ENCODE peak calls at places on chromosomes 16 and 17, in five cellular contexts. One of them, this sample, is unnamed.

GRCh38 chr16:54930034-54930938 is at the start of gene IRX5:
- DNase-seq in fibroblast of mammary gland: peak; percentile 94
- DNase-seq in mammary epithelial cell: peak; percentile 97
- DNase-seq in uterus: peak; percentile 79
- DNase-seq in tibial artery: peak; percentile 86
- DNase-seq in this sample: peak; percentile 97

GRCh38 chr16:52547001-52547833 is at the start of gene TOX3:
- DNase-seq in fibroblast of mammary gland: no peak
- DNase-seq in mammary epithelial cell: no peak
- DNase-seq in uterus: no peak
- DNase-seq in tibial artery: no peak
- DNase-seq in this sample: no peak

GRCh38 chr17:63477471-63478440 is 895 bp downstream of the ACE start:
- DNase-seq in fibroblast of mammary gland: no peak
- DNase-seq in mammary epithelial cell: no peak
- DNase-seq in uterus: no peak
- DNase-seq in tibial artery: no peak
- DNase-seq in this sample: no peak

GRCh38 chr16:71610447-71610846 is 15.5 kb upstream of the MARVELD3 start:
- DNase-seq in fibroblast of mammary gland: no peak
- DNase-seq in mammary epithelial cell: no peak
- DNase-seq in uterus: no peak
- DNase-seq in tibial artery: no peak
- DNase-seq in this sample: no peak

GRCh38 chr17:28991779-28992178 is 14.1 kb downstream of the SEZ6 start:
- DNase-seq in fibroblast of mammary gland: no peak
- DNase-seq in mammary epithelial cell: no peak
- DNase-seq in uterus: no peak
- DNase-seq in tibial artery: no peak
- DNase-seq in this sample: no peak

GRCh38 chr16:8676737-8677375 is 2.4 kb downstream of the ABAT start:
- DNase-seq in fibroblast of mammary gland: no peak
- DNase-seq in mammary epithelial cell: no peak
- DNase-seq in uterus: no peak
- DNase-seq in tibial artery: no peak
- DNase-seq in this sample: no peak

GRCh38 chr16:17412221-17412620 is 58.5 kb downstream of the XYLT1 start:
- DNase-seq in fibroblast of mammary gland: no peak
- DNase-seq in mammary epithelial cell: no peak
- DNase-seq in uterus: no peak
- DNase-seq in tibial artery: no peak
- DNase-seq in this sample: no peak

GRCh38 chr16:84116720-84117481 is at the start of gene MBTPS1:
- DNase-seq in fibroblast of mammary gland: peak; percentile 96
- DNase-seq in mammary epithelial cell: peak; percentile 98
- DNase-seq in uterus: peak; percentile 99
- DNase-seq in tibial artery: peak; percentile 96
- DNase-seq in this sample: peak; percentile 98

GRCh38 chr16:85929259-85929704 is 30.3 kb downstream of the IRF8 start:
- DNase-seq in fibroblast of mammary gland: no peak
- DNase-seq in mammary epithelial cell: no peak
- DNase-seq in uterus: no peak
- DNase-seq in tibial artery: no peak
- DNase-seq in this sample: no peak

GRCh38 chr16:84307209-84307954 is 12.7 kb downstream of the WFDC1 start:
- DNase-seq in fibroblast of mammary gland: no peak
- DNase-seq in mammary epithelial cell: no peak
- DNase-seq in uterus: no peak
- DNase-seq in tibial artery: no peak
- DNase-seq in this sample: no peak

GRCh38 chr17:4232168-4232813 is 31.5 kb downstream of the ANKFY1 start:
- DNase-seq in fibroblast of mammary gland: peak; percentile 79
- DNase-seq in mammary epithelial cell: peak; percentile 74
- DNase-seq in uterus: no peak
- DNase-seq in tibial artery: no peak
- DNase-seq in this sample: peak; percentile 47

GRCh38 chr17:58204796-58205195 is 12.3 kb downstream of the EPX start:
- DNase-seq in fibroblast of mammary gland: peak; percentile 33
- DNase-seq in mammary epithelial cell: no peak
- DNase-seq in uterus: no peak
- DNase-seq in tibial artery: no peak
- DNase-seq in this sample: no peak

GRCh38 chr16:28001642-28002041 is 61.9 kb downstream of the GSG1L start:
- DNase-seq in fibroblast of mammary gland: no peak
- DNase-seq in mammary epithelial cell: no peak
- DNase-seq in uterus: no peak
- DNase-seq in tibial artery: no peak
- DNase-seq in this sample: no peak

GRCh38 chr17:57552114-57552601 is 192.9 kb downstream of the CCDC182 start:
- DNase-seq in fibroblast of mammary gland: peak; percentile 22
- DNase-seq in mammary epithelial cell: no peak
- DNase-seq in uterus: peak; percentile 40
- DNase-seq in tibial artery: no peak
- DNase-seq in this sample: no peak

GRCh38 chr17:77875051-77875780 is 83.3 kb upstream of the TNRC6C start:
- DNase-seq in fibroblast of mammary gland: no peak
- DNase-seq in mammary epithelial cell: peak; percentile 6
- DNase-seq in uterus: no peak
- DNase-seq in tibial artery: no peak
- DNase-seq in this sample: no peak

GRCh38 chr16:87780385-87780989 is 14.7 kb upstream of the KLHDC4 start:
- DNase-seq in fibroblast of mammary gland: peak; percentile 40
- DNase-seq in mammary epithelial cell: peak; percentile 68
- DNase-seq in uterus: no peak
- DNase-seq in tibial artery: peak; percentile 39
- DNase-seq in this sample: peak; percentile 79

GRCh38 chr17:61593404-61593803 is 2.4 kb upstream of the NACA2 start:
- DNase-seq in fibroblast of mammary gland: peak; percentile 42
- DNase-seq in mammary epithelial cell: no peak
- DNase-seq in uterus: no peak
- DNase-seq in tibial artery: no peak
- DNase-seq in this sample: no peak

GRCh38 chr16:84156342-84156784 is 11.3 kb downstream of the DNAAF1 start:
- DNase-seq in fibroblast of mammary gland: peak; percentile 20
- DNase-seq in mammary epithelial cell: peak; percentile 19
- DNase-seq in uterus: no peak
- DNase-seq in tibial artery: no peak
- DNase-seq in this sample: no peak

GRCh38 chr16:57372372-57373116 is at the start of gene CX3CL1:
- DNase-seq in fibroblast of mammary gland: peak; percentile 29
- DNase-seq in mammary epithelial cell: peak; percentile 62
- DNase-seq in uterus: peak; percentile 69
- DNase-seq in tibial artery: peak; percentile 85
- DNase-seq in this sample: no peak
- TF ChIP-seq CTCF in fibroblast of mammary gland: no peak
- TF ChIP-seq CTCF in mammary epithelial cell: peak; percentile 20
- TF ChIP-seq CTCF in uterus: no peak
- TF ChIP-seq CTCF in tibial artery: peak; percentile 30
- TF ChIP-seq CTCF in this sample: no peak

DNA sequence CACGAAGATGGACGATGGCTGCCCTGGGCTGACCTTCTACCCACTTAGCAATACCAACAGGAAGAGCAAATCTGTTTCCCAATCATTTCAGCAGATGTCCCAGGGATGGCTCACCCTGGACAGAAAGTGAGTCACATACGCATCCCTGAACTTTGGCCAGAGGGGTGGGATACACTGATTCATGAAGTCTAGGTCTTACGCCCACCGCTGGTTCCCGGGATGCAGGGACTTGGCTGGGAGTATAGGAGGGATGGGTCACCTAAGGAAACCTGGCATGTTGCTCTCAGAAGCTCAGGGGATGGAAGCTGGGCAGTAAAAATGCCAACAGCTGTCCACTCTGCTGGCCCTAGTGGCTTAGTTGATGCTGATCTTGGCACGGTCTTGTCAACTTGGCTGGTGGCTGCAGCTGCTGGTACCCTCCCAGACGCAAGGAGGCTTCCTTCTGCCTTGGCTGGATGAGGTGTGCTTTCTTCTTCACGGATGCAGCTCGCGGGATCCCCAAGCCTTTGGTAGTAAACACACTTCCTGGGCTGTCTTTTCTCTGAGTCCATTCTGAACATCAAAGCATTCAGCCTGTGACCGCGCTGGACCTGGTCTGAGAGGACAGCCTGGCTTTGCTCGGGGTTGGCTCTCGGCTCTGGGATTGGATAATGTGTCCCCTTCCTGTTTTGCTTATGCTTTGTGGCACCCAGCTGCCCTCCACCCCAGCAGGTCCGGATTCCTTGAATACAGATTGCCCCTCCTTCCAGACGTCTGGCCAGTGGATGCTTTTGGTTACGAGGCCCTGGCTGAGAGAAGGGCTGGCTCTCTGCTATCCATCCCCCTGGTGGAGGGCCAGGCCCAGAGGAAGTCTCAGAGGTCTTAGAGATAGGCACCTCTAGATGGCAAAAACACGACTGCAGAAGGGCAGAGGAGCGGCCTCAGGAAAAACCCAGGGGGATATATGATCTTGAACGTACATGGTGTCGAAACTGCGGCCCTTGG is 71.5 kb downstream of the RAP1GAP2 start:
- DNase-seq in fibroblast of mammary gland: peak; percentile 98
- DNase-seq in mammary epithelial cell: peak; percentile 29
- DNase-seq in uterus: no peak
- DNase-seq in tibial artery: no peak
- DNase-seq in this sample: peak; percentile 72
- TF ChIP-seq CTCF in fibroblast of mammary gland: peak; percentile 27
- TF ChIP-seq CTCF in mammary epithelial cell: no peak
- TF ChIP-seq CTCF in uterus: no peak
- TF ChIP-seq CTCF in tibial artery: no peak
- TF ChIP-seq CTCF in this sample: no peak

DNA sequence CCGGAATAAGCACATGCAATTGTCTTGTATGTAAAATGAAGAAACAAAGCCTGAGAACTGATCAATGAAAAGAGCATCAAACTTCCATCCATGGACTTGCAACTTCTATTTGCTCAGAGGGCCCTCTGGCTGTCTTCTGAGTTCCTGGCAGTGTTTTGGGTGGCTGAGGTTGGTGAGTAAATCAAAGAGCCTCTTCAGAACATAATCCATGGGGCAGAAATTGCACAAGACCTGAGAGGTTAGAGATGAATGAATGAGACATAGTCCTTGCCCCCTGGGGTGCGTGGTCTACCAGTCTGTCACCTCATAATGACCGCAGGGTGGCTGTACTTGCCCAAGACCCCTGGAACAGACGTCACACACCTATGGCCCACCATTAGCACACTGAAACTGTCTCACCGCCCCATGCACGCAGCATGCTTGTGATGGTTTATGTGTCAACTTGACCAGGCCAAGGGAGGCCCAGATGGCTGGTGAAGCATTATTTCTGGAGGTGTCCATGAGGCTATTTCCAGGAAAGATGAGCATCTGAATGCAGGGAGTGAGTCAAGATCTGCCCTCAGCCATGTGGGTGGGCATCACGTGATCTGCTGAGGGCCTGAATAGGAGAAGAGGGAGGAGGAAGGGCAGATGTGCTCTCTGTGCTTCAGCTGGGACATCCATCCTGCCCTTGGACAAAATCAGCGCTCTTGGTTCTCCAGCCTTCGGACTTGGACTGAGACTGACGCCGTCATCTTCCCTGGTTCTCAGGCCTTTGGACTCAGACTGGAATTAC is 8.3 kb downstream of the PIK3R6 start:
- DNase-seq in fibroblast of mammary gland: peak; percentile 96
- DNase-seq in mammary epithelial cell: peak; percentile 80
- DNase-seq in uterus: no peak
- DNase-seq in tibial artery: no peak
- DNase-seq in this sample: peak; percentile 47
- TF ChIP-seq CTCF in fibroblast of mammary gland: peak; percentile 33
- TF ChIP-seq CTCF in mammary epithelial cell: peak; percentile 17
- TF ChIP-seq CTCF in uterus: no peak
- TF ChIP-seq CTCF in tibial artery: no peak
- TF ChIP-seq CTCF in this sample: no peak

DNA sequence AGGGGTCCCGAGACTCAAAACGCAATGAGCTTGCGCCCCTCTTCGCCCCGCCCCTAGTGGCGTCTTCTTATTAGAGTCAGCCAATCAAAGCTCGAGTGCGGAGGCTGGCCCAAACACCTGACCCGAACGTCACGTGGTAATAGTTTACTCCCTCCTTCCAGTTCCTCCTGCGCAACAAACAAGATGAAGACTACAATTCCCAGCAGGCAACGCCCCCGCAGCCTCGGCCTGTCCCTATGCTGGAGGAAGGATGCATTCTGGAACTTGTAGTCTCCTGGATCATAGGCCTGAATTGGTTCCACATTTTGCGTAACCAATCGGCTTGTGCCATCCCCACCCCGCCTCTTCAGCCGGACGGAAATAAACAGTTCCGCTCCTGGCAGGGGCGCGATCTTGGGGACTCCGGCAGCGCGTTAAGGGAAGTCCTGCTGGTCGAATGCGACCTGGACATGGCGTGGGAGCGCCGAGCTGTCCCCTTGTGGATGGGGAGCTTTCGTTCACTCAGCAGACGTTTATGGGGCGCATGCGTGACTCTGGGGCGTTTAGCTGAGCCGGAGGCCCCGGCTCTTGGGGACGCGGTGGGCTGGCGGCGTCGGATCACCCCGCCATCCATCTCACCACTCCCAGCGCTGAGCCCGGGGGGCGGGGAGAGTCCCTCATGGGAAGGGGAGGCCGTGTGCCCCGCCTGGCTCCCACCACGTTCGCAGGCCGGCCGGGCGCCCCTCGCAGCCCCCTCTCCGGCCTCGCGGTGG is at the start of gene WBP2:
- DNase-seq in fibroblast of mammary gland: peak; percentile 100
- DNase-seq in mammary epithelial cell: peak; percentile 100
- DNase-seq in uterus: peak; percentile 97
- DNase-seq in tibial artery: peak; percentile 100
- DNase-seq in this sample: peak; percentile 100
- TF ChIP-seq CTCF in fibroblast of mammary gland: no peak
- TF ChIP-seq CTCF in mammary epithelial cell: peak; percentile 29
- TF ChIP-seq CTCF in uterus: peak; percentile 75
- TF ChIP-seq CTCF in tibial artery: peak; percentile 46
- TF ChIP-seq CTCF in this sample: no peak

GRCh38 chr17:45812102-45812501 is 28.0 kb downstream of the CRHR1 start:
- DNase-seq in fibroblast of mammary gland: peak; percentile 13
- DNase-seq in mammary epithelial cell: peak; percentile 10
- DNase-seq in uterus: no peak
- DNase-seq in tibial artery: no peak
- DNase-seq in this sample: peak; percentile 30
- TF ChIP-seq CTCF in fibroblast of mammary gland: peak; percentile 14
- TF ChIP-seq CTCF in mammary epithelial cell: peak; percentile 33
- TF ChIP-seq CTCF in uterus: no peak
- TF ChIP-seq CTCF in tibial artery: no peak
- TF ChIP-seq CTCF in this sample: peak; percentile 20

DNA sequence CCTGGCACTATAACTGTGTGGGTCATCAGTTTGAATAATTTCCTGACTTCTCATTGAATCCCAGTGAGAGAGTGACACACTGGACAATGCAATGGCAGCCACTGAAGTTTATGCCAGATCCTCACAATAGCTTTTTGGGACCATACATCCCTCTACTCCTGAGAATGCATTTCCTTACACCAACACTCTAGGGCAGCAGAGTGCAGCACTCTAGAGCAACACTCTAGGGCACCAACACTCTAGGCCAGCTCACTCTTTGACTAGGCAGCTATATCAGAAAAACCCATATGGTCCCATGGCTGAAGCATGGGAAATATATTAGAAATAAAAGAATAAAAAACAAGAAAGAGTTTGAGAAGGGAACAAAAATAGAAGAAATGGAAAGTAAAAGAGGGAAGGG is 309.2 kb downstream of the MAP2K6 start:
- DNase-seq in fibroblast of mammary gland: peak; percentile 15
- DNase-seq in mammary epithelial cell: peak; percentile 19
- DNase-seq in uterus: no peak
- DNase-seq in tibial artery: no peak
- DNase-seq in this sample: peak; percentile 36
- TF ChIP-seq CTCF in fibroblast of mammary gland: peak; percentile 11
- TF ChIP-seq CTCF in mammary epithelial cell: peak; percentile 64
- TF ChIP-seq CTCF in uterus: no peak
- TF ChIP-seq CTCF in tibial artery: no peak
- TF ChIP-seq CTCF in this sample: peak; percentile 24